ENCODE peak calls at places on chromosomes 16 and 17, in nine cellular contexts. Y, F, U, I, N, E, R, X and Q are unnamed samples.

GRCh38 chr16:11319529-11320146 is 25.6 kb upstream of the RMI2 start:
- DNase-seq in F (no peak), R (no peak), U (no peak), E (no peak), N (peak; percentile 28), I (peak; percentile 26), X (no peak), Y (no peak), Q (no peak)

GRCh38 chr16:66486199-66486772 is 59.2 kb downstream of the BEAN1 start:
- DNase-seq in R (no peak), X (no peak), F (no peak), U (no peak), I (no peak), N (no peak), E (no peak), Y (no peak), Q (peak; percentile 46)

GRCh38 chr17:40551874-40552768 is 13.2 kb downstream of the CCR7 start:
- DNase-seq in Y (no peak), I (peak; percentile 45), X (peak; percentile 13), F (peak; percentile 97), U (peak; percentile 99), R (peak; percentile 55), N (peak; percentile 99), E (no peak), Q (peak; percentile 97)

GRCh38 chr17:49742256-49742655 is 21.7 kb downstream of the FAM117A start:
- DNase-seq in I (no peak), N (peak; percentile 9), R (no peak), U (no peak), E (no peak), Y (no peak), F (no peak), X (no peak), Q (no peak)

GRCh38 chr16:87819983-87820382 is 49.3 kb downstream of the SLC7A5 start:
- DNase-seq in E (no peak), X (no peak), R (no peak), I (no peak), U (no peak), F (no peak), N (no peak), Y (no peak), Q (no peak)

GRCh38 chr17:74408262-74408661 is 23.6 kb upstream of the GPRC5C start:
- DNase-seq in E (no peak), X (no peak), I (peak; percentile 63), Y (no peak), R (no peak), N (peak; percentile 24), U (peak; percentile 77), F (no peak), Q (no peak)

GRCh38 chr17:82242977-82243647 is 14.3 kb downstream of the SLC16A3 start:
- DNase-seq in I (peak; percentile 54), U (peak; percentile 89), F (peak; percentile 83), R (peak; percentile 86), E (peak; percentile 71), X (peak; percentile 73), Y (peak; percentile 67), N (peak; percentile 91), Q (no peak)

GRCh38 chr17:16470302-16470701 is 21.7 kb downstream of the LRRC75A start:
- DNase-seq in F (no peak), I (no peak), X (no peak), Y (no peak), N (no peak), R (no peak), U (no peak), E (no peak), Q (no peak)

GRCh38 chr17:59330314-59330942 is 1.0 kb upstream of the YPEL2 start:
- DNase-seq in E (no peak), R (peak; percentile 48), I (peak; percentile 24), N (no peak), Y (peak; percentile 74), X (peak; percentile 88), F (no peak), U (peak; percentile 39), Q (no peak)

GRCh38 chr17:21211825-21212479 is 2.0 kb downstream of the TMEM11 start:
- DNase-seq in N (no peak), X (no peak), R (no peak), E (no peak), Y (no peak), I (peak; percentile 83), U (no peak), F (no peak), Q (no peak)

GRCh38 chr17:10102817-10103216 is 95.6 kb downstream of the GAS7 start:
- DNase-seq in Y (no peak), N (no peak), U (no peak), I (no peak), X (no peak), E (no peak), F (no peak), R (no peak), Q (no peak)

GRCh38 chr16:71214771-71215381 is 15.6 kb downstream of the HYDIN start:
- DNase-seq in R (no peak), U (peak; percentile 0), N (peak; percentile 5), E (no peak), Y (no peak), X (no peak), I (peak; percentile 14), F (no peak), Q (no peak)

GRCh38 chr17:56845934-56846333 is 12.0 kb downstream of the DGKE start:
- DNase-seq in N (no peak), X (no peak), I (no peak), Y (no peak), R (no peak), F (no peak), U (no peak), E (no peak), Q (no peak)

GRCh38 chr17:63919311-63919723 is 678 bp upstream of the GH1 start:
- DNase-seq in F (peak; percentile 39), Y (peak; percentile 51), E (peak; percentile 23), N (peak; percentile 76), R (peak; percentile 49), U (peak; percentile 51), X (peak; percentile 37), I (peak; percentile 76), Q (no peak)

GRCh38 chr17:43366809-43367587 is 31.8 kb upstream of the ARL4D start:
- DNase-seq in R (no peak), F (no peak), X (no peak), N (no peak), I (no peak), U (no peak), E (no peak), Y (no peak), Q (no peak)

DNA sequence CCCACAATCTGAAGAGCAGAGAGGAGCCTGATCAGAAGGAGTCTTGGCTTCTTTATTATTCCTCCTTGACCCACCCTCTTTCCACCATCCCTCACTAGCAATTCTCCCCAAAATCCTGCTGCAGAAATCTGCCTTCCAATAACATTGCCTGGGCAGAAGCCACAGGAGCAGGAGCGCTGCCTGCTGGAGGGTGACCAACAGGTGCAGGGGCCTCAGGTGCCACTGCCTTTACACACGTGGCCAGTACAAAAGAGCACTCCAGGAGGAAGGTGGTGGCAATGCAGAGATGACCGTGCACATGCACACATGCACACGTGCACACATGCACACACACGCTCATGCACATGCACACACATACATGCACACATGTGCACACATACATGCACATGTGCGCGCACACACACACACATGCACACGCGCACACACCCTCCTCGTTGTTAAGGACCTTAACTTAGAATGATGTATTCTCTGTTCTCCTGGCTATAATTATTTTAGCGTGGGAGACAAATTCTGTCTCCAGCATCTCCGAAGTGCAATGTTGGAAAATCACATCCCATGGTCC is 12.8 kb downstream of the RBFOX3 start:
- DNase-seq in I (no peak), R (no peak), E (no peak), F (no peak), N (no peak), Y (no peak), X (no peak), U (no peak), Q (no peak)
- TF ChIP-seq CTCF in I (no peak), R (no peak), E (no peak), F (no peak), N (no peak), Y (no peak), X (no peak), U (no peak), Q (no peak)

DNA sequence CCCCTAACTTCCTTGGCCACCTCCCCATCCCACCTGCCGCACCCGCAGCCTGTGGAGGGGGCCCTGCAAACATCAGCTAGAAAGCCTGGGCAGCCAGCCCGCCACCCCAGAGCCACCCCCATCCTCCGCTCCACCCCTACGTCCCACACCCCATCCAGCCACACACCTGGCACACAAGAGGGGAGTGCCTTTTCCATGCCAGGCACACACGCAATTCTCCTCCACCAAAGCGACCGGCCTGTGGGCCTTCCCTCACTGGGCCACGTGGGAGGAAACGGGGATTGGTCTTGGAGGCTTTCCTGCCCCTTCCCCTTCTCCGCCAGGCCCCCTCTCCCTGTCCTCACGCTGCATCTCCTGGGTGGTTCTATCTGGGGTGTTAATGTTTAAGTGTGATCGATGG is 48.7 kb upstream of the TNRC6C start:
- DNase-seq in F (no peak), E (no peak), U (no peak), X (no peak), N (no peak), I (no peak), R (no peak), Y (no peak), Q (no peak)
- TF ChIP-seq CTCF in F (no peak), E (no peak), U (no peak), X (no peak), N (no peak), I (no peak), R (no peak), Y (no peak), Q (no peak)

DNA sequence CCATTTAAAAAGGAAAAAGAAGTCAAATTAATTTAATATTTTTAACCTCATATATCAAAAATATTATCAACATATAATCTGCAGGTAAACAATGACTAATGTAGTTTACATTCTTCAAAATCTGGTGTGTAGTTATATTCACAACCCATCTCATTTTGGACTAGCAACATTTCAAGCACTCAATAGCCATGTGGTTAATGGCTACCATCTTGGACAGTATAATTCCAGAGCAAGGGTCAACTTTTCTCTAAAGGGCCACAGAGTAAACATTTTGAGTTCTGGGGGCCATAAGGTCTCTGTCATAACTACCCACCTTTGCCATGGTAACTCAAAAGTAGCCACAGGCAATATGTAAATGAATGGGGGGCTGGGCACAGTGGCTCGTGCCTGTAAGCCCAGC is 153.9 kb downstream of the PARN start:
- DNase-seq in R (no peak), U (no peak), N (no peak), X (no peak), Y (no peak), F (no peak), E (no peak), I (peak; percentile 31), Q (no peak)
- TF ChIP-seq CTCF in R (no peak), U (no peak), N (no peak), X (no peak), Y (no peak), F (no peak), E (no peak), I (no peak), Q (no peak)

DNA sequence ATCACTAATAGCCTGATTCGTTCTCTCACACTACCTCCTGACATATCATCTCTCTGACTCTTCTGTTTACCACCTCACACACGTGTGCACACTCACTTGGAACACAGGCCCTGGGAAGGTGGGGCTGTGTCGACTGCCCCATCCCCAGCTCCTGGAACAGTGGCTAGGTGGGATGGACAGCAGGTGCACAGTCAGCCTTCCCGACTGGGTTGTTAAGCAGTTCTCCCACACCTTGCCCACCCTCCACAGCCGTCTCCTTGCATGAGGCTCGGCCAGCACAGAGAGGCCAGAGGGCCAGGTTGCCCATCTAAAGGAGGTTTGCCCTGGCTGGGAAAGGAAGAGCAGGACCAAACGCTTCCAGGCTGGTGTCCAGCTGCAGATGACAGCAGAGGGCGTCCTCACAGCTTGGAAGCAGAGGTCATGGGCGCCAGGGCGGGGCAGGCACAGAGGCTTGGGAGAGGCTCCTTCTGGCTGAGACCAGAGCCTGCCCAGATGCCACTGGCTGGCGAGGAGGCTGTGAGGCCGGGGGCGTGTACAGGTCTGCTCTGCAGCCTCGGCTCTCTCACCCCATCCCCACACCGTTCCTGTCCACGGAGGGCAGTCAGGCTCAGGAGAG is 92.8 kb downstream of the AMFR start:
- DNase-seq in N (peak; percentile 67), F (peak; percentile 31), U (peak; percentile 72), E (peak; percentile 61), X (no peak), I (peak; percentile 69), R (peak; percentile 72), Y (peak; percentile 57), Q (no peak)
- TF ChIP-seq CTCF in N (peak; percentile 51), F (peak; percentile 36), U (peak; percentile 53), E (no peak), X (no peak), I (peak; percentile 62), R (no peak), Y (peak; percentile 20), Q (peak; percentile 56)